ENCODE peak calls at places on chromosomes 16 and 17, in eight cellular contexts. X is SK-N-SH, M is A549, Z is hepatocyte, B is stomach, P is heart right ventricle, V is fibroblast of lung, J is DND-41. S is an unnamed sample.

GRCh38 chr16:87948119-87948545 is 3.1 kb upstream of the BANP start:
- DNase-seq in X (no peak), M (no peak), Z (no peak), B (no peak), P (no peak), V (no peak), J (no peak), S (no peak)

GRCh38 chr17:43383826-43384475 is 14.8 kb upstream of the ARL4D start:
- DNase-seq in X (no peak), M (no peak), Z (no peak), B (no peak), P (no peak), V (no peak), J (no peak), S (no peak)

GRCh38 chr17:77365584-77366186 is 224.9 kb downstream of the SEC14L1 start:
- DNase-seq in X (peak; percentile 48), M (peak; percentile 76), Z (peak; percentile 66), B (peak; percentile 79), P (peak; percentile 66), V (peak; percentile 81), J (no peak), S (peak; percentile 84)

GRCh38 chr17:37280841-37281240 is 94.9 kb upstream of the C17orf78 start:
- DNase-seq in X (no peak), M (no peak), Z (no peak), B (no peak), P (no peak), V (no peak), J (no peak), S (no peak)

GRCh38 chr16:63100082-63100481 is 1063.8 kb upstream of the CDH8 start:
- DNase-seq in X (no peak), M (no peak), Z (no peak), B (no peak), P (no peak), V (no peak), J (no peak), S (no peak)

GRCh38 chr17:59406808-59407381 is 75.4 kb downstream of the YPEL2 start:
- DNase-seq in X (peak; percentile 74), M (peak; percentile 56), Z (peak; percentile 28), B (no peak), P (no peak), V (peak; percentile 63), J (no peak), S (no peak)

GRCh38 chr16:1794221-1794871 is 841 bp upstream of the IGFALS start:
- DNase-seq in X (no peak), M (no peak), Z (peak; percentile 70), B (peak; percentile 76), P (no peak), V (no peak), J (no peak), S (no peak)

GRCh38 chr17:16439867-16440351 is 24.5 kb downstream of the TRPV2 start:
- DNase-seq in X (no peak), M (no peak), Z (no peak), B (no peak), P (no peak), V (no peak), J (peak; percentile 30), S (no peak)

GRCh38 chr17:78409191-78409621 is 30.8 kb downstream of the PGS1 start:
- DNase-seq in X (no peak), M (peak; percentile 53), Z (peak; percentile 79), B (peak; percentile 83), P (no peak), V (no peak), J (no peak), S (no peak)

GRCh38 chr16:81366316-81366932 is 51.7 kb downstream of the GAN start:
- DNase-seq in X (peak; percentile 63), M (peak; percentile 67), Z (peak; percentile 66), B (no peak), P (no peak), V (peak; percentile 64), J (no peak), S (peak; percentile 57)

GRCh38 chr16:11141409-11142260 is 114.4 kb downstream of the SOCS1 start:
- DNase-seq in X (no peak), M (no peak), Z (no peak), B (no peak), P (no peak), V (no peak), J (no peak), S (no peak)

GRCh38 chr16:54533856-54534490 is 247.4 kb upstream of the IRX3 start:
- DNase-seq in X (no peak), M (no peak), Z (no peak), B (no peak), P (no peak), V (no peak), J (no peak), S (no peak)

GRCh38 chr16:57479043-57479421 is 7.3 kb downstream of the DOK4 start:
- DNase-seq in X (peak; percentile 64), M (no peak), Z (no peak), B (no peak), P (no peak), V (no peak), J (no peak), S (no peak)

GRCh38 chr16:85068746-85069145 is 41.2 kb downstream of the KIAA0513 start:
- DNase-seq in X (no peak), M (no peak), Z (no peak), B (no peak), P (no peak), V (no peak), J (no peak), S (no peak)

GRCh38 chr17:78725448-78726021 is 56.5 kb downstream of the CYTH1 start:
- DNase-seq in X (no peak), M (no peak), Z (no peak), B (no peak), P (no peak), V (no peak), J (peak; percentile 25), S (no peak)

GRCh38 chr17:4945176-4945943 is 3.0 kb downstream of the PFN1 start:
- DNase-seq in X (no peak), M (peak; percentile 89), Z (peak; percentile 82), B (peak; percentile 79), P (peak; percentile 49), V (peak; percentile 91), J (peak; percentile 62), S (no peak)

GRCh38 chr16:16083421-16084156 is 134.2 kb downstream of the ABCC1 start:
- DNase-seq in X (no peak), M (peak; percentile 85), Z (no peak), B (no peak), P (no peak), V (peak; percentile 55), J (peak; percentile 32), S (no peak)

GRCh38 chr16:16086653-16087446 is 136.4 kb downstream of the ABCC6 start:
- DNase-seq in X (no peak), M (no peak), Z (no peak), B (no peak), P (no peak), V (no peak), J (no peak), S (no peak)

GRCh38 chr16:16080465-16081065 is 131.1 kb downstream of the ABCC1 start:
- DNase-seq in X (no peak), M (no peak), Z (no peak), B (no peak), P (no peak), V (no peak), J (no peak), S (no peak)

GRCh38 chr16:16082255-16082654 is 132.8 kb downstream of the ABCC1 start:
- DNase-seq in X (no peak), M (no peak), Z (no peak), B (no peak), P (no peak), V (no peak), J (no peak), S (no peak)

DNA sequence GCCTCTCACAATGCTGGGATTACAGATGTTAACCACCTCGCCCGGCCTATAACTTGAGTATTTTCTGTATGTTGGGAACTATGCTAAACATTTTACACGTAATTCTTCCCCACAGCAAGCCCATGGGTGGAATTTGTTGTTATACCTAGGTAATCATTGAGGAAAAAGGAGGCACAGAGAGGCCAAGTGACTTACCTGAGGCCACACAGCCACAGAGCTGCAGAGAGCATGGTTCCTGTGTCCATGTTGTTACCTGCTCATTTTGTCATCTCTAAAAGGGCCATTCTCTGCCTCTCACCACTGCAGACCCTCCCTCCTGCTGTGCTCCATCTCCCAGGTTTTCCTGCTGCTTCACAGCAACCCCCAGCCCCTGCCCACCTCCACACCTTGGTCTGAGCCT is 135.5 kb downstream of the ABCC1 start:
- DNase-seq in X (no peak), M (no peak), Z (no peak), B (no peak), P (no peak), V (no peak), J (no peak), S (no peak)
- H3K9me3 ChIP-seq in X (no peaks in the 10 kb centered on the region), M (peaks cover 10% of the 10 kb centered on the region), Z (no peaks in the 10 kb centered on the region), B (peaks cover 8% of the 10 kb centered on the region), P (peaks cover 4% of the 10 kb centered on the region), V (peaks cover 2% of the 10 kb centered on the region), J (no peaks in the 10 kb centered on the region), S (no peaks in the 10 kb centered on the region)

DNA sequence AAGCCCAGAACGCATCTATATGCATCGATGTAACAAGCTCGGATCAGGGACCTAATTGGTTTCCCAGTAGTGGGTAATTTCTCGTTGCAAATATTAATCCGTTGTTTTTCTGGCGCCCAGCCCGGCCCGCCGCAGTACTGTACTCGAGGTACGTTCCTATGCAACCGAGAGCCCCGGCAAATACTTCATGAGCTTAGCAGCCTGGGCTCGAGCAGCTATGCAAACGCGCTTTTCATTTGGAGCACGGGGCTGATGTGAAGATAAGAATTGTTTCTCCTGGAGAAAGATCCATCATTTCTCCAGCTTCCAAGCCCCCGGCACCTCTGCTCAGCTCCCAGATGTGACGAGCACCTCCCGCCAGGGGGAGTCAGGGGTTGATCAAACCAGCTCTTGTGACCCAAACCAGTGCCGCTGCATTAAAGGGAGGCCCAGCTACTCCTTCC is 229.8 kb downstream of the KATNIP start:
- DNase-seq in X (peak; percentile 93), M (peak; percentile 33), Z (peak; percentile 51), B (peak; percentile 28), P (no peak), V (peak; percentile 58), J (no peak), S (peak; percentile 56)
- TF ChIP-seq CTCF in X (peak; percentile 54), M (no peak), Z (peak; percentile 42), B (no peak), P (peak; percentile 15), V (peak; percentile 72), J (no peak), S (peak; percentile 67)

GRCh38 chr16:46777804-46778203 is 29.7 kb upstream of the MYLK3 start:
- DNase-seq in X (no peak), M (no peak), Z (no peak), B (no peak), P (no peak), V (no peak), J (no peak), S (no peak)
- H3K9me3 ChIP-seq in X (no peaks in the 10 kb centered on the region), M (no peaks in the 10 kb centered on the region), Z (no peaks in the 10 kb centered on the region), B (no peaks in the 10 kb centered on the region), P (no peaks in the 10 kb centered on the region), V (no peaks in the 10 kb centered on the region), J (peaks cover 7% of the 10 kb centered on the region), S (no peaks in the 10 kb centered on the region)

DNA sequence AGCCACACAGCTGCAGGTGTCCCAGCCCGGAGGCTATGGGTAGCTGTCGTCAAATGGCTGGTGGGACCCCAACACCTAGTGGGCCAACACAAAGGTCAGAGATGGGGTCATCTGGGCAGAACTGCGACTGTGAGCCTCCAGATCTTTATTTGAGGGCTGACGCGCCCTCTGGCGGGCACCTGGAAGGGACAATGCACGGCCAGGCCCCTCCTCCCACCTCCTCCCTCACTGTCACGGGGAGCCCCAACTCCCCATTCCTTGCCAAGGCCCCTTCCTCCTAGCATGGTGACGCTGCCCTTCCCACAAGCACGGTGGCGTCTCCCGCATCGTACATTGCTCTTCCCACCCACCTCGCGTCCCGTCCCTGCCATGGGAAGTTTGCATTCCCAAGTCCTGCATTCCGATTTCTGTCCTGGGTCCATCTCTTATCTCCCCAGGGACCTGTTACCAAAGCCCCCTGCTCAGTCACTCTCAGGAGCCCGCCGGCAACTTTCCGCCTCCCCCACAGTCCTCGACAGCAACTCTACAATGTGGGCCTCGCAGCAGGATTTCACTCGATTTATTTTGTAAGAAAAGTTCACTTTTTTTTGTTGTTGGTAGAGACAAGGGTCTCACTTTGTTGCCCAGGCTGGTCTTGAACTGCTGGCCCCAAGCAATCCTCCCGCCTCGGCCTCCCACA is 1.0 kb downstream of the TLE7 start:
- DNase-seq in X (peak; percentile 57), M (no peak), Z (no peak), B (no peak), P (no peak), V (no peak), J (no peak), S (peak; percentile 20)
- TF ChIP-seq CTCF in X (peak; percentile 25), M (no peak), Z (peak; percentile 13), B (no peak), P (no peak), V (no peak), J (no peak), S (peak; percentile 36)

S was measured in cardiac muscle cell.